ENCODE peak calls at places on chromosomes 12 and 14, in seven cellular contexts. G, L, E, C, S, A and Y are unnamed samples.

GRCh38 chr12:106924458-106924857 is 31.2 kb upstream of the TMEM263 start:
- DNase-seq in G (no peak), L (no peak), E (no peak), C (no peak), S (no peak), A (no peak), Y (no peak)

GRCh38 chr12:104050436-104050835 is 449 bp upstream of the GLT8D2 start:
- DNase-seq in G (no peak), L (no peak), E (no peak), C (no peak), S (no peak), A (no peak), Y (no peak)

GRCh38 chr12:63151898-63152700 is 1.1 kb upstream of the AVPR1A start:
- DNase-seq in G (no peak), L (no peak), E (peak; percentile 57), C (peak; percentile 69), S (peak; percentile 62), A (peak; percentile 21), Y (peak; percentile 44)

GRCh38 chr12:116381744-116382455 is 104.4 kb upstream of the MED13L start:
- DNase-seq in G (no peak), L (no peak), E (peak; percentile 95), C (peak; percentile 87), S (peak; percentile 66), A (no peak), Y (peak; percentile 56)

GRCh38 chr12:20154060-20154459 is 214.3 kb upstream of the PDE3A start:
- DNase-seq in G (no peak), L (no peak), E (no peak), C (no peak), S (no peak), A (no peak), Y (no peak)

GRCh38 chr12:25811656-25812126 is 146.8 kb upstream of the RASSF8 start:
- DNase-seq in G (no peak), L (no peak), E (peak; percentile 69), C (peak; percentile 13), S (no peak), A (no peak), Y (peak; percentile 44)

GRCh38 chr12:124399622-124400021 is 104.7 kb downstream of the RFLNA start:
- DNase-seq in G (no peak), L (peak; percentile 40), E (peak; percentile 51), C (peak; percentile 69), S (no peak), A (no peak), Y (no peak)

GRCh38 chr12:118101051-118101450 is 2.8 kb downstream of the VSIG10 start:
- DNase-seq in G (no peak), L (no peak), E (no peak), C (no peak), S (no peak), A (no peak), Y (no peak)

GRCh38 chr12:93722757-93723567 is 45.8 kb downstream of the CRADD start:
- DNase-seq in G (no peak), L (no peak), E (peak; percentile 98), C (no peak), S (no peak), A (no peak), Y (peak; percentile 62)

DNA sequence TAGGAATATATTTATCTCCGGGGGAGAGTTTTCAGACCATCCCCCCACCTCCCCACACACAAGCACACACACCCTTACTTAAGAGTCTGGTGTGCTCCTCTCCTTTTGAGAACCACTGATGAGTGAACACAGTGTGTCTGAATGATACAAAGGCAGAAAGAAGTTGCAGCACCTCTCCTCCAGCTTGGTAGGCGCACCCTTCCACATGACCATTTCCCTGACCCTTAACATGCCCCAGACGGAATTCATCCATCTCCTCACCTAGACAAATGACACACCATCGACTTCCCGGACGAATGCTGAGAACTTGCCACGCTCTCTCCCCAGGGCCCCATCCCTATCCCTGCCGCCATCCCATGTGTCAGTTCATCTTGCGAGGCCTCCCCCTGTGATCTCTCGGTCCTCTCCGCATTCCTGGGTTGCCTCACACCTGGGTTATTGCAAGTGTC is 3.9 kb downstream of the TNFRSF1A start:
- DNase-seq in G (no peak), L (no peak), E (no peak), C (no peak), S (no peak), A (no peak), Y (no peak)
- H3K4me3 ChIP-seq in G (peak overlapping the region; percentile 87), L (peak overlapping the region; percentile 77), E (peak overlapping the region; percentile 90), C (peak overlapping the region; percentile 91), S (no peak overlapping the region), A (no peak overlapping the region), Y (no peak overlapping the region)

DNA sequence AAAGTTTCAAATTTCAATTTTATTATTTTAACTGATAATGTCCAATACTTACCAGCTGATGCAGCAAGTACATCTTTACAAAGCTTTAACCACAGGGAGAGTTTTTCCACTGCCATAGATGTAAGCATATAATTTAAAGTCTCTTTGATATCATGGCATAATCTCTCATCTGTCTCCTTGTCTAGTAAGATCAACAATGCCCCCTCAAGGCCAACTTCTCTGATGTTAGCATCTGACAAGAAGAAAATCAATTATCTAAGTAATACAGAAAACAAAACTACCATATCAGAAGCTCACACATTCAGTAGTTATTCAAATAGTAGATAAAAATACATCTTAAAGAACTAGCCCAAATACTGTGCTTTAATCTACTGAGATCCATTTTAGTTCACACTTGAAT is 94.2 kb downstream of the HEATR5A start:
- DNase-seq in G (no peak), L (no peak), E (peak; percentile 62), C (no peak), S (no peak), A (peak; percentile 16), Y (peak; percentile 46)
- TF ChIP-seq CTCF in G (no peak), L (no peak), E (peak; percentile 65), C (peak; percentile 29), S (no peak), A (peak; percentile 15), Y (peak; percentile 4)

GRCh38 chr12:47766496-47767196 is 6.4 kb upstream of the SLC48A1 start:
- DNase-seq in G (no peak), L (no peak), E (no peak), C (no peak), S (no peak), A (no peak), Y (no peak)

GRCh38 chr12:47769234-47770085 is 3.6 kb upstream of the SLC48A1 start:
- DNase-seq in G (no peak), L (no peak), E (no peak), C (no peak), S (no peak), A (no peak), Y (no peak)

GRCh38 chr12:47770086-47770726 is 2.8 kb upstream of the SLC48A1 start:
- DNase-seq in G (no peak), L (no peak), E (peak; percentile 32), C (no peak), S (no peak), A (no peak), Y (peak; percentile 61)

GRCh38 chr12:47768323-47768811 is 4.7 kb upstream of the SLC48A1 start:
- DNase-seq in G (no peak), L (no peak), E (peak; percentile 92), C (no peak), S (no peak), A (no peak), Y (peak; percentile 81)

GRCh38 chr12:47767197-47767724 is 5.8 kb upstream of the SLC48A1 start:
- DNase-seq in G (no peak), L (peak; percentile 74), E (peak; percentile 64), C (peak; percentile 48), S (no peak), A (no peak), Y (peak; percentile 57)
- H3K4me3 ChIP-seq in G (no peak overlapping the region), L (no peak overlapping the region), E (no peak overlapping the region), C (no peak overlapping the region), S (no peak overlapping the region), A (no peak overlapping the region), Y (no peak overlapping the region)

GRCh38 chr12:128823916-128824839 is at the start of gene SLC15A4:
- DNase-seq in G (peak; percentile 98), L (peak; percentile 90), E (peak; percentile 95), C (peak; percentile 98), S (peak; percentile 85), A (peak; percentile 94), Y (peak; percentile 73)
- TF ChIP-seq CTCF in G (no peak), L (no peak), E (no peak), C (no peak), S (peak; percentile 24), A (no peak), Y (peak; percentile 39)

GRCh38 chr14:53124778-53125177 is 28.3 kb downstream of the DDHD1 start:
- DNase-seq in G (no peak), L (no peak), E (no peak), C (no peak), S (no peak), A (no peak), Y (no peak)

GRCh38 chr14:53128303-53128702 is 24.8 kb downstream of the DDHD1 start:
- DNase-seq in G (no peak), L (no peak), E (no peak), C (no peak), S (no peak), A (no peak), Y (no peak)

GRCh38 chr14:53127832-53128231 is 25.3 kb downstream of the DDHD1 start:
- DNase-seq in G (no peak), L (no peak), E (no peak), C (no peak), S (no peak), A (no peak), Y (no peak)

GRCh38 chr14:53127151-53127550 is 26.0 kb downstream of the DDHD1 start:
- DNase-seq in G (no peak), L (no peak), E (no peak), C (no peak), S (no peak), A (no peak), Y (no peak)

GRCh38 chr14:53126705-53127104 is 26.4 kb downstream of the DDHD1 start:
- DNase-seq in G (no peak), L (no peak), E (no peak), C (no peak), S (no peak), A (no peak), Y (no peak)
- H3K4me3 ChIP-seq in G (no peak overlapping the region), L (no peak overlapping the region), E (no peak overlapping the region), C (no peak overlapping the region), S (no peak overlapping the region), A (no peak overlapping the region), Y (no peak overlapping the region)

GRCh38 chr14:61326149-61326548 is 4.8 kb downstream of the PRKCH start:
- DNase-seq in G (no peak), L (no peak), E (no peak), C (no peak), S (no peak), A (no peak), Y (no peak)

GRCh38 chr14:61329478-61330051 is 8.2 kb downstream of the PRKCH start:
- DNase-seq in G (no peak), L (no peak), E (no peak), C (no peak), S (no peak), A (no peak), Y (no peak)

GRCh38 chr14:61328629-61329262 is 7.4 kb downstream of the PRKCH start:
- DNase-seq in G (no peak), L (no peak), E (no peak), C (no peak), S (no peak), A (no peak), Y (no peak)

GRCh38 chr14:61323970-61324369 is 2.6 kb downstream of the PRKCH start:
- DNase-seq in G (no peak), L (no peak), E (no peak), C (no peak), S (no peak), A (no peak), Y (no peak)

DNA sequence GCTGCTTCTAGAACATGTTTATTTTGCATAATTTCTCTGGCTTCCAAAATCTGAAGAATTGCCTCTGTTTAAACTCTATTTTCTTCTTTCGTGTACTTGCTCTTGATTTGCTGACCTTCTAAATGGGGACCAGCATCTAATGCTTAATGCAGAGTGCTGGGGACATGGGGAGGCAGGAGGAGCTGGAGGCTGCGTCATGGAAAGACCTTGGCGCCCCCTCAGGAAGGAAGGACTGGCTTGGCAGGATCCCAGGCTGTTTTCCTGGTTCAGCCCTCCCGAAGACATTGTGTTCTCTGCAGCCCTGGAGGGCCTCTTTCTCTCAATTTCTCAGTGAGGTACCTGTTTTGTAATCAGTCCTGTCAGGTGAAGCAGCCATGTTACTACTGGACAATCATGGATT is 5.5 kb downstream of the PRKCH start:
- DNase-seq in G (peak; percentile 79), L (peak; percentile 24), E (peak; percentile 6), C (no peak), S (no peak), A (peak; percentile 63), Y (peak; percentile 42)
- TF ChIP-seq CTCF in G (no peak), L (no peak), E (peak; percentile 18), C (no peak), S (peak; percentile 41), A (no peak), Y (no peak)